ENCODE peak calls at places on chromosome 12, in ten cellular contexts. One of them, this sample, is unnamed.

GRCh38 chr12:110765144-110765543 is 22.5 kb upstream of the PPP1CC start:
- DNase-seq in uterus: no peak
- DNase-seq in HepG2: no peak
- DNase-seq in A549: no peak
- DNase-seq in cardiac muscle cell: no peak
- DNase-seq in IMR-90: no peak
- DNase-seq in mucosa of descending colon: peak
- DNase-seq in CD14-positive monocyte: no peak
- DNase-seq in pancreas: no peak
- DNase-seq in Calu3: no peak
- DNase-seq in this sample: no peak

GRCh38 chr12:18700254-18700653 is 37.6 kb downstream of the PLCZ1 start:
- DNase-seq in uterus: peak
- DNase-seq in HepG2: no peak
- DNase-seq in A549: no peak
- DNase-seq in cardiac muscle cell: no peak
- DNase-seq in IMR-90: peak
- DNase-seq in mucosa of descending colon: no peak
- DNase-seq in CD14-positive monocyte: no peak
- DNase-seq in pancreas: no peak
- DNase-seq in Calu3: no peak
- DNase-seq in this sample: no peak

GRCh38 chr12:86349196-86349595 is 93.0 kb upstream of the MGAT4C start:
- DNase-seq in uterus: no peak
- DNase-seq in HepG2: no peak
- DNase-seq in A549: no peak
- DNase-seq in cardiac muscle cell: no peak
- DNase-seq in IMR-90: no peak
- DNase-seq in mucosa of descending colon: peak
- DNase-seq in CD14-positive monocyte: no peak
- DNase-seq in pancreas: no peak
- DNase-seq in Calu3: no peak
- DNase-seq in this sample: no peak

GRCh38 chr12:237026-237815 is 23.3 kb upstream of the SLC6A12 start:
- DNase-seq in uterus: no peak
- DNase-seq in HepG2: peak
- DNase-seq in A549: no peak
- DNase-seq in cardiac muscle cell: no peak
- DNase-seq in IMR-90: no peak
- DNase-seq in mucosa of descending colon: peak
- DNase-seq in CD14-positive monocyte: no peak
- DNase-seq in pancreas: no peak
- DNase-seq in Calu3: no peak
- DNase-seq in this sample: no peak

GRCh38 chr12:59036341-59036740 is 116.0 kb upstream of the LRIG3 start:
- DNase-seq in uterus: no peak
- DNase-seq in HepG2: no peak
- DNase-seq in A549: no peak
- DNase-seq in cardiac muscle cell: no peak
- DNase-seq in IMR-90: no peak
- DNase-seq in mucosa of descending colon: no peak
- DNase-seq in CD14-positive monocyte: no peak
- DNase-seq in pancreas: no peak
- DNase-seq in Calu3: no peak
- DNase-seq in this sample: no peak

GRCh38 chr12:32217354-32218310 is 111.0 kb downstream of the BICD1 start:
- DNase-seq in uterus: no peak
- DNase-seq in HepG2: no peak
- DNase-seq in A549: peak
- DNase-seq in cardiac muscle cell: no peak
- DNase-seq in IMR-90: peak
- DNase-seq in mucosa of descending colon: peak
- DNase-seq in CD14-positive monocyte: peak
- DNase-seq in pancreas: no peak
- DNase-seq in Calu3: no peak
- DNase-seq in this sample: no peak

GRCh38 chr12:26661399-26661798 is 171.6 kb downstream of the ITPR2 start:
- DNase-seq in uterus: no peak
- DNase-seq in HepG2: no peak
- DNase-seq in A549: no peak
- DNase-seq in cardiac muscle cell: no peak
- DNase-seq in IMR-90: no peak
- DNase-seq in mucosa of descending colon: no peak
- DNase-seq in CD14-positive monocyte: no peak
- DNase-seq in pancreas: peak
- DNase-seq in Calu3: no peak
- DNase-seq in this sample: no peak

GRCh38 chr12:43436597-43436996 is 115.4 kb downstream of the ADAMTS20 start:
- DNase-seq in uterus: no peak
- DNase-seq in HepG2: no peak
- DNase-seq in A549: no peak
- DNase-seq in cardiac muscle cell: no peak
- DNase-seq in IMR-90: no peak
- DNase-seq in mucosa of descending colon: no peak
- DNase-seq in CD14-positive monocyte: no peak
- DNase-seq in pancreas: no peak
- DNase-seq in Calu3: no peak
- DNase-seq in this sample: no peak

GRCh38 chr12:118704517-118704916 is 276.8 kb upstream of the SRRM4 start:
- DNase-seq in uterus: no peak
- DNase-seq in HepG2: peak
- DNase-seq in A549: no peak
- DNase-seq in cardiac muscle cell: no peak
- DNase-seq in IMR-90: no peak
- DNase-seq in mucosa of descending colon: no peak
- DNase-seq in CD14-positive monocyte: no peak
- DNase-seq in pancreas: no peak
- DNase-seq in Calu3: no peak
- DNase-seq in this sample: no peak

GRCh38 chr12:116153983-116154382 is 123.5 kb downstream of the MED13L start:
- DNase-seq in uterus: no peak
- DNase-seq in HepG2: no peak
- DNase-seq in A549: no peak
- DNase-seq in cardiac muscle cell: no peak
- DNase-seq in IMR-90: no peak
- DNase-seq in mucosa of descending colon: no peak
- DNase-seq in CD14-positive monocyte: no peak
- DNase-seq in pancreas: no peak
- DNase-seq in Calu3: no peak
- DNase-seq in this sample: no peak

GRCh38 chr12:62724947-62725447 is 210.0 kb downstream of the PPM1H start:
- DNase-seq in uterus: peak
- DNase-seq in HepG2: peak
- DNase-seq in A549: peak
- DNase-seq in cardiac muscle cell: peak
- DNase-seq in IMR-90: peak
- DNase-seq in mucosa of descending colon: peak
- DNase-seq in CD14-positive monocyte: no peak
- DNase-seq in pancreas: no peak
- DNase-seq in Calu3: peak
- DNase-seq in this sample: no peak

GRCh38 chr12:130978785-130979184 is 25.1 kb downstream of the ADGRD1 start:
- DNase-seq in uterus: no peak
- DNase-seq in HepG2: no peak
- DNase-seq in A549: no peak
- DNase-seq in cardiac muscle cell: no peak
- DNase-seq in IMR-90: no peak
- DNase-seq in mucosa of descending colon: no peak
- DNase-seq in CD14-positive monocyte: no peak
- DNase-seq in pancreas: no peak
- DNase-seq in Calu3: no peak
- DNase-seq in this sample: no peak

GRCh38 chr12:80707126-80707829 is at the start of gene MYF6:
- DNase-seq in uterus: no peak
- DNase-seq in HepG2: no peak
- DNase-seq in A549: no peak
- DNase-seq in cardiac muscle cell: no peak
- DNase-seq in IMR-90: no peak
- DNase-seq in mucosa of descending colon: no peak
- DNase-seq in CD14-positive monocyte: no peak
- DNase-seq in pancreas: no peak
- DNase-seq in Calu3: no peak
- DNase-seq in this sample: no peak

GRCh38 chr12:68904351-68904982 is 28.5 kb downstream of the CPM start:
- DNase-seq in uterus: no peak
- DNase-seq in HepG2: no peak
- DNase-seq in A549: no peak
- DNase-seq in cardiac muscle cell: no peak
- DNase-seq in IMR-90: peak
- DNase-seq in mucosa of descending colon: no peak
- DNase-seq in CD14-positive monocyte: no peak
- DNase-seq in pancreas: no peak
- DNase-seq in Calu3: no peak
- DNase-seq in this sample: no peak

GRCh38 chr12:88490425-88490824 is 89.8 kb downstream of the KITLG start:
- DNase-seq in uterus: no peak
- DNase-seq in HepG2: no peak
- DNase-seq in A549: no peak
- DNase-seq in cardiac muscle cell: no peak
- DNase-seq in IMR-90: no peak
- DNase-seq in mucosa of descending colon: no peak
- DNase-seq in CD14-positive monocyte: no peak
- DNase-seq in pancreas: no peak
- DNase-seq in Calu3: no peak
- DNase-seq in this sample: no peak

DNA sequence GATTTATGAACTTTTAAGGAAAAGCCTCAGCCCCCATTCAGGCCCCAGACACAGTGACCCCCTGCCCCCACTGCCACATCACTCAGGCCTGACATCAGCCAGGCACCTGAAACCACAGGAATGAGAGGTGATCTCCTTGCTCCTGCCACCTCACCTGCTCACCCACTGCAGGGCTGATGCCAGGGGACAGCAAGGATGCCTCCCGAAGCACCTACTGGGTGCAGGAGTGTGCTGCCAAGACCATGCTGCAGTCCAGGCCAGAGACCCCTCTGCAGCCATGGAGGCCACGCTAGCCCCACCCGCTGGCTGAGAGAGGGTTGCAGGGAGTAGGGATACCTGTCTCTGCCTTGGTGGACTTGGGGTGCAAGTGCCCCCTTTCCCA is 18.6 kb upstream of the KRT7 start:
- DNase-seq in uterus: no peak
- DNase-seq in HepG2: no peak
- DNase-seq in A549: no peak
- DNase-seq in cardiac muscle cell: no peak
- DNase-seq in IMR-90: no peak
- DNase-seq in mucosa of descending colon: no peak
- DNase-seq in CD14-positive monocyte: no peak
- DNase-seq in pancreas: peak
- DNase-seq in Calu3: peak
- DNase-seq in this sample: no peak
- TF ChIP-seq CTCF in uterus: no peak
- TF ChIP-seq CTCF in HepG2: no peak
- TF ChIP-seq CTCF in A549: no peak
- TF ChIP-seq CTCF in cardiac muscle cell: no peak
- TF ChIP-seq CTCF in IMR-90: no peak
- TF ChIP-seq CTCF in mucosa of descending colon: no peak
- TF ChIP-seq CTCF in CD14-positive monocyte: no peak
- TF ChIP-seq CTCF in pancreas: no peak
- TF ChIP-seq CTCF in Calu3: no peak
- TF ChIP-seq CTCF in this sample: no peak

GRCh38 chr12:2961705-2962104 is 2.5 kb downstream of the TEAD4 start:
- DNase-seq in uterus: no peak
- DNase-seq in HepG2: peak
- DNase-seq in A549: no peak
- DNase-seq in cardiac muscle cell: no peak
- DNase-seq in IMR-90: no peak
- DNase-seq in mucosa of descending colon: no peak
- DNase-seq in CD14-positive monocyte: no peak
- DNase-seq in pancreas: no peak
- DNase-seq in Calu3: no peak
- DNase-seq in this sample: no peak
- TF ChIP-seq CTCF in uterus: no peak
- TF ChIP-seq CTCF in HepG2: no peak
- TF ChIP-seq CTCF in A549: no peak
- TF ChIP-seq CTCF in cardiac muscle cell: no peak
- TF ChIP-seq CTCF in IMR-90: no peak
- TF ChIP-seq CTCF in mucosa of descending colon: no peak
- TF ChIP-seq CTCF in CD14-positive monocyte: no peak
- TF ChIP-seq CTCF in pancreas: no peak
- TF ChIP-seq CTCF in Calu3: no peak
- TF ChIP-seq CTCF in this sample: no peak

DNA sequence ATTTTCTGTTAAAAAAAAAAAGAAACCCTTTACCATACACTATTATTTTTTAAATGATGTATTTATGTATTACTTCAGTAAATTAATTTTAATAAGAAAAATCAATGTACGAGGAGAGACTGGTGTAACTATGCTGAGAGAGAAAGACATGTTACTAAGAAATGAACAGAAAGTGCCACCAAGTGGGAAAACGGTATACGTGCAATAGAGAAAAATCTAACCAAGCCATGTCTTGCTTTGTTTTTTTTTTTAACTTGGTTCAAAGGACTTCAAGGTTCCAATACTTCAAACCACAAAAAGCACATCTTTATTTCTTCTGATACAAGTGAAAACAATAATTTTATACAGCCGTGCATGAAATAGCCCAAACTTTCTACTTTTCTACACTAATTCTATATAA is 22.9 kb downstream of the NDUFA12 start:
- DNase-seq in uterus: no peak
- DNase-seq in HepG2: no peak
- DNase-seq in A549: no peak
- DNase-seq in cardiac muscle cell: no peak
- DNase-seq in IMR-90: peak
- DNase-seq in mucosa of descending colon: no peak
- DNase-seq in CD14-positive monocyte: no peak
- DNase-seq in pancreas: no peak
- DNase-seq in Calu3: no peak
- DNase-seq in this sample: no peak
- TF ChIP-seq CTCF in uterus: no peak
- TF ChIP-seq CTCF in HepG2: peak
- TF ChIP-seq CTCF in A549: peak
- TF ChIP-seq CTCF in cardiac muscle cell: peak
- TF ChIP-seq CTCF in IMR-90: peak
- TF ChIP-seq CTCF in mucosa of descending colon: no peak
- TF ChIP-seq CTCF in CD14-positive monocyte: no peak
- TF ChIP-seq CTCF in pancreas: no peak
- TF ChIP-seq CTCF in Calu3: no peak
- TF ChIP-seq CTCF in this sample: no peak

DNA sequence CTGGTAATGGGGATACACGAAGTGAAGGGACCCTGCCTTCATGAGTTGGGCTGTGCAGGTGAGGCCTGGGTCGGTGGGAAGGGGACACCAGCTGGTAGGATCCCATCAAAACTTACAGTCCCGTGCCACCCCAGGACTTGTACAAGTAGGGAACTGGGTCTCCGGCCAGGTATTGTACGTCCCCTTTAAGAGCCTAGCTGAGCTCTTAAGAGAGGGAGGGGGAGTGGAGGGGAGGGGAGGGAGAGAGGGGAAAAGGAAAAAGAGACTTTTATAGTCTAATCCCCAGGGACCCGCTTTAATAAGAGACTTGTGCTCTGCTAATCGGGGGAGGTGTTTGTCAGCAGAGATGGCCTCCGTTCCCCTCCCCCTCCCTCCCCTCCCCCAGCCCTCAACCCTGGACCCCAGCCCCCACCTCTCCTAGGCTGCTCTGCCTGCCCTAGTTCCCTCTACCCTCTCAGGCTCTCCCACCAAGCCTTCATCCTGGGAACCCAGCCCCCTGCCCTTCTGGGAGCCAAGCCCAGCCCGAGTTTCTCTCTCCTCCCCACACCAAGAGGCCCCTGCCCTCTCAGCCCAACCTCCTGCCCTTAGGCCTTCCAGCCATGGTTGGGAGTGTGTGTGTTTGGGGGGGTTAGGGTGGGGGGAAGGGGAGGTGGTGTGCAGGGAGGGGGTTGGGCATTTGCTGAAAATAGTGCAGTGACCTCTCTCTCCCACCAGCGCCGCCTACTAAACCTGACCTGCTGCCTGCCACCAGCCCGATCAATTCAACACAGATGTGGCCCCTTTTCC is 2.6 kb downstream of the GDF11 start:
- DNase-seq in uterus: peak
- DNase-seq in HepG2: peak
- DNase-seq in A549: no peak
- DNase-seq in cardiac muscle cell: peak
- DNase-seq in IMR-90: no peak
- DNase-seq in mucosa of descending colon: no peak
- DNase-seq in CD14-positive monocyte: no peak
- DNase-seq in pancreas: no peak
- DNase-seq in Calu3: no peak
- DNase-seq in this sample: peak
- TF ChIP-seq CTCF in uterus: no peak
- TF ChIP-seq CTCF in HepG2: peak
- TF ChIP-seq CTCF in A549: no peak
- TF ChIP-seq CTCF in cardiac muscle cell: no peak
- TF ChIP-seq CTCF in IMR-90: no peak
- TF ChIP-seq CTCF in mucosa of descending colon: no peak
- TF ChIP-seq CTCF in CD14-positive monocyte: no peak
- TF ChIP-seq CTCF in pancreas: no peak
- TF ChIP-seq CTCF in Calu3: no peak
- TF ChIP-seq CTCF in this sample: no peak